ENCODE peak calls at places on chromosomes 12 and 14, in ten cellular contexts. C, E, Q, G, D, T, X, Z, W and V are unnamed samples.
A peak's percentile ranks its signal among the peaks of the same experiment; 100 is the strongest.

GRCh38 chr12:50326636-50327284 is 43.4 kb upstream of the LIMA1 start:
- DNase-seq in Z (peak; percentile 72), G (peak; percentile 79), W (peak; percentile 16), C (no peak), D (no peak), T (peak; percentile 19), X (no peak), Q (no peak), E (peak; percentile 42), V (no peak)

GRCh38 chr14:55373784-55374725 is 37.6 kb downstream of the ATG14 start:
- DNase-seq in E (no peak), X (no peak), T (peak; percentile 53), Q (no peak), G (peak; percentile 56), W (peak; percentile 40), C (no peak), D (no peak), Z (peak; percentile 77), V (no peak)

GRCh38 chr12:87216436-87216835 is 812.8 kb downstream of the C12orf50 start:
- DNase-seq in Z (peak; percentile 10), D (no peak), T (no peak), E (no peak), G (peak; percentile 55), C (no peak), W (peak; percentile 1), Q (no peak), X (no peak), V (no peak)

GRCh38 chr14:99265571-99265970 is 6.4 kb downstream of the BCL11B start:
- DNase-seq in G (no peak), Q (no peak), E (no peak), X (no peak), W (no peak), C (no peak), Z (no peak), D (no peak), T (no peak), V (no peak)

GRCh38 chr12:49648722-49649032 is 25.3 kb downstream of the PRPF40B start:
- DNase-seq in G (no peak), D (no peak), Q (no peak), Z (no peak), C (no peak), X (no peak), T (no peak), W (no peak), E (no peak), V (no peak)

GRCh38 chr12:98861232-98861631 is 216.1 kb downstream of the APAF1 start:
- DNase-seq in C (no peak), Q (no peak), D (no peak), W (no peak), E (no peak), X (no peak), G (no peak), Z (no peak), T (no peak), V (no peak)

GRCh38 chr12:90970471-90970870 is 15.5 kb upstream of the CCER1 start:
- DNase-seq in X (no peak), Q (no peak), G (no peak), E (no peak), C (no peak), D (no peak), W (peak; percentile 17), T (no peak), Z (peak; percentile 12), V (no peak)

GRCh38 chr14:75985618-75986438 is at the start of gene IFT43:
- DNase-seq in Z (peak; percentile 74), D (peak; percentile 69), E (peak; percentile 66), T (peak; percentile 66), W (peak; percentile 52), X (peak; percentile 91), G (peak; percentile 78), Q (peak; percentile 85), C (peak; percentile 94), V (no peak)

GRCh38 chr14:69107407-69108003 is 45.4 kb downstream of the DCAF5 start:
- DNase-seq in W (peak; percentile 62), T (peak; percentile 65), E (peak; percentile 54), D (no peak), G (peak; percentile 74), C (no peak), X (no peak), Z (peak; percentile 71), Q (no peak), V (no peak)

GRCh38 chr14:102955636-102956035 is 33.2 kb downstream of the AMN start:
- DNase-seq in G (no peak), Z (no peak), D (no peak), W (no peak), X (no peak), C (no peak), E (no peak), T (no peak), Q (no peak), V (no peak)

GRCh38 chr12:98955284-98955683 is 310.2 kb downstream of the APAF1 start:
- DNase-seq in C (no peak), Z (peak; percentile 2), G (peak; percentile 12), Q (no peak), D (no peak), T (no peak), E (no peak), W (peak; percentile 19), X (no peak), V (no peak)

GRCh38 chr12:130330685-130331084 is 7.0 kb upstream of the PIWIL1 start:
- DNase-seq in G (no peak), C (no peak), T (no peak), Q (no peak), W (no peak), X (no peak), Z (no peak), E (no peak), D (no peak), V (no peak)

GRCh38 chr12:12817611-12818010 is 4.5 kb downstream of the DDX47 start:
- DNase-seq in C (no peak), D (no peak), G (no peak), W (no peak), Q (no peak), X (no peak), T (no peak), E (no peak), Z (no peak), V (no peak)

GRCh38 chr12:26246483-26247164 is 51.3 kb downstream of the SSPN start:
- DNase-seq in Q (no peak), G (no peak), C (no peak), Z (no peak), T (no peak), W (no peak), X (no peak), D (no peak), E (no peak), V (no peak)

GRCh38 chr12:122527478-122527944 is 462 bp downstream of the KNTC1 start:
- DNase-seq in E (no peak), W (no peak), D (no peak), G (no peak), Z (peak; percentile 21), Q (no peak), T (no peak), X (no peak), C (no peak), V (no peak)

GRCh38 chr12:95608252-95609033 is 57.2 kb upstream of the USP44 start:
- DNase-seq in W (peak; percentile 66), T (peak; percentile 25), Z (peak; percentile 76), X (no peak), Q (no peak), C (peak; percentile 66), G (peak; percentile 94), D (no peak), E (peak; percentile 76), V (no peak)

GRCh38 chr14:23910876-23911210 is 42.7 kb upstream of the DHRS4 start:
- DNase-seq in X (no peak), W (no peak), E (no peak), Q (no peak), G (no peak), T (no peak), C (no peak), D (no peak), Z (no peak), V (no peak)

GRCh38 chr14:24613747-24614146 is 4.3 kb upstream of the GZMH start:
- DNase-seq in C (no peak), X (no peak), W (no peak), D (no peak), G (no peak), Z (no peak), E (no peak), Q (no peak), T (no peak), V (no peak)

GRCh38 chr12:108367436-108367835 is 28.3 kb upstream of the CMKLR1 start:
- DNase-seq in Z (no peak), W (no peak), C (no peak), X (no peak), D (no peak), Q (no peak), E (peak; percentile 12), G (no peak), T (no peak), V (no peak)

GRCh38 chr12:92036771-92037453 is 108.7 kb downstream of the BTG1 start:
- DNase-seq in D (no peak), Z (peak; percentile 67), E (peak; percentile 63), W (no peak), C (no peak), Q (no peak), X (no peak), T (no peak), G (peak; percentile 48), V (no peak)

GRCh38 chr14:74614508-74615495 is 2.8 kb upstream of the LTBP2 start:
- DNase-seq in Z (no peak), W (peak; percentile 22), X (no peak), C (no peak), G (no peak), Q (no peak), E (no peak), D (no peak), T (peak; percentile 39), V (no peak)

GRCh38 chr12:44224399-44224798 is 388.5 kb downstream of the TMEM117 start:
- DNase-seq in C (no peak), Z (no peak), X (no peak), G (no peak), Q (no peak), W (no peak), D (no peak), T (no peak), E (no peak), V (no peak)

GRCh38 chr14:66610154-66610563 is 102.2 kb downstream of the GPHN start:
- DNase-seq in C (no peak), G (no peak), T (peak; percentile 1), Z (peak; percentile 7), X (no peak), E (no peak), Q (no peak), D (no peak), W (no peak), V (no peak)